ENCODE peak calls at places on chromosome 11, in four cellular contexts. N is IMR-90, G is H1, Z is mesendoderm. A is an unnamed sample.

GRCh38 chr11:44592125-44592643 is 26.7 kb downstream of the CD82 start:
- DNase-seq in N (peak), G (no peak), Z (no peak), A (no peak)

GRCh38 chr11:84465040-84465439 is 1162.1 kb downstream of the DLG2 start:
- DNase-seq in N (no peak), G (no peak), Z (no peak), A (no peak)

GRCh38 chr11:131691558-131692041 is 321.2 kb downstream of the NTM start:
- DNase-seq in N (peak), G (peak), Z (peak), A (peak)

GRCh38 chr11:45161252-45162063 is 15.0 kb downstream of the PRDM11 start:
- DNase-seq in N (no peak), G (no peak), Z (no peak), A (no peak)

GRCh38 chr11:43735931-43736330 is 55.4 kb downstream of the HSD17B12 start:
- DNase-seq in N (peak), G (no peak), Z (no peak), A (no peak)

GRCh38 chr11:92759571-92760214 is 209.8 kb upstream of the MTNR1B start:
- DNase-seq in N (no peak), G (no peak), Z (no peak), A (no peak)

GRCh38 chr11:37721485-37721884 is 1123.4 kb upstream of the RAG2 start:
- DNase-seq in N (no peak), G (no peak), Z (no peak), A (no peak)

GRCh38 chr11:126282742-126283591 is at the start of gene TIRAP:
- DNase-seq in N (peak), G (peak), Z (peak), A (peak)

GRCh38 chr11:58863697-58864096 is 19.2 kb upstream of the GLYATL2 start:
- DNase-seq in N (no peak), G (no peak), Z (no peak), A (no peak)

GRCh38 chr11:132158696-132159095 is 788.3 kb downstream of the NTM start:
- DNase-seq in N (peak), G (no peak), Z (no peak), A (no peak)

GRCh38 chr11:94910779-94911178 is 62.6 kb downstream of the CWC15 start:
- DNase-seq in N (peak), G (no peak), Z (no peak), A (no peak)

GRCh38 chr11:46001427-46002049 is 79.1 kb downstream of the LARGE2 start:
- DNase-seq in N (peak), G (no peak), Z (peak), A (peak)

GRCh38 chr11:3049430-3050243 is 7.6 kb downstream of the CARS1 start:
- DNase-seq in N (peak), G (no peak), Z (no peak), A (no peak)

GRCh38 chr11:114244995-114245394 is 51.2 kb upstream of the NNMT start:
- DNase-seq in N (no peak), G (no peak), Z (no peak), A (no peak)
- H3K56ac ChIP-seq in N (no peak), G (no peak), Z (no peak), A (no peak)

DNA sequence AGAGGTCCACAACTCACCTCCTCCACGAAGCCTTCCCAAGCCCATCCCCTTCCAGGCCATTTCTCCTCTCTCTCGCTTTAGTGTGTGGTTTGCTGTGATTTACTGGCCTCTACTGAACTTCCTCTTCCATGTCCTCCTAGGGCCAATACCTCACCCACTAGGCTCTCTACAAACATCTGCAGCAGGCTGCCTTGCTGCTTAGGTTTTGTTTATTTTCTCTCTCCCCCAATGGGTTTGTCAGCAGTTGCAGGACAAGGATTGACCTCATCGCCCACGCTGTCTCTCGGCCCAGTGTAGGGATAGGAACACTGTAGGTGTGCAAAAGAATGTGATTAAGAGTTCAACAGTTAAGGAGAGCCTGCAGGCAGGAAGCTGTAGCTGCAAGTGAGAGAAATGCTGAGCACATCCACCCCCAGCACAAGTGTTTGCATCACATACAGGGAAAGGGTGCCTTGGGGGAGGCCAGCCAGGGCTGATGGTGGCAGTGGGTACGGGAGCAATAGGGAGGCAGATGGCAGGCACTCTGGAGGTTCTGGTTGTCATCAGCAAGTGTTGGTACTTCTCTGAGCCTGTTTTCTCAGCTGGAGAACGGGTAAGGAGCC is 1.4 kb downstream of the PC start:
- DNase-seq in N (peak), G (no peak), Z (peak), A (peak)
- H3K56ac ChIP-seq in N (no peak), G (no peak), Z (peak), A (no peak)

GRCh38 chr11:128934926-128935325 is 7.7 kb downstream of the TP53AIP1 start:
- DNase-seq in N (no peak), G (no peak), Z (no peak), A (no peak)
- H3K56ac ChIP-seq in N (no peak), G (no peak), Z (no peak), A (no peak)

DNA sequence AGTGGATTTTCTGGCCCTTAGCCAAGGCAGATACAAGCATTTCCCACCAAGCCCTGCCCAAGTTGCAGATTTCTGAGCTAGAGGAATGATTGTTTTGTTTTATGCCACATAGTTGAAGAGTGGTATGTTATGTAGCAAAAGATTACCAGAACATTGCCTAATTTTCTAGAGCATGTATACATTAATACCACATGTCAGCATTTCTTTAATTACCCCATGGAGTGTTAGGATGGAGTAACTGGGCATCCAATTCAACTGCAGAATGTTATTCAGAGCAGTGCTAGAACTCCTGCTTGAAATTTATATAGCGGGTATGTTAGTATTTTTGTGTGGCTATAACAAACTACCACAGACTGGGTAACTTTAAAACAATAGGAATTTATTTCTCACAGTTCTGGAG is 24.4 kb upstream of the CYP2R1 start:
- DNase-seq in N (no peak), G (no peak), Z (no peak), A (no peak)
- H3K56ac ChIP-seq in N (no peak), G (no peak), Z (no peak), A (no peak)

GRCh38 chr11:76382209-76382608 is 1.1 kb downstream of the GVQW3 start:
- DNase-seq in N (no peak), G (no peak), Z (peak), A (no peak)
- H3K56ac ChIP-seq in N (no peak), G (no peak), Z (no peak), A (no peak)

GRCh38 chr11:30153008-30153407 is 77.8 kb upstream of the FSHB start:
- DNase-seq in N (no peak), G (no peak), Z (no peak), A (no peak)
- H3K56ac ChIP-seq in N (no peak), G (no peak), Z (no peak), A (no peak)

GRCh38 chr11:9797300-9797699 is 133.4 kb downstream of the SWAP70 start:
- DNase-seq in N (no peak), G (no peak), Z (no peak), A (no peak)

GRCh38 chr11:9796276-9796675 is 132.4 kb downstream of the SWAP70 start:
- DNase-seq in N (no peak), G (no peak), Z (no peak), A (no peak)

GRCh38 chr11:9802291-9802861 is 138.5 kb downstream of the SWAP70 start:
- DNase-seq in N (peak), G (no peak), Z (peak), A (no peak)

GRCh38 chr11:9799901-9800300 is 136.0 kb downstream of the SWAP70 start:
- DNase-seq in N (no peak), G (no peak), Z (no peak), A (no peak)

GRCh38 chr11:9796854-9797253 is 133.0 kb downstream of the SWAP70 start:
- DNase-seq in N (no peak), G (no peak), Z (no peak), A (no peak)
- H3K56ac ChIP-seq in N (peak), G (no peak), Z (no peak), A (no peak)